ENCODE peak calls at places on chromosomes 16 and 17, in four cellular contexts. U is GM13976, K is RWPE1, E is ovary. O is an unnamed sample.

GRCh38 chr16:14523632-14524031 is 106.4 kb downstream of the PARN start:
- DNase-seq in U (no peak), K (no peak), E (no peak), O (no peak)

GRCh38 chr16:66503030-66503429 is 46.9 kb downstream of the TK2 start:
- DNase-seq in U (no peak), K (no peak), E (peak), O (no peak)

GRCh38 chr17:52696362-52696761 is 537.8 kb upstream of the CA10 start:
- DNase-seq in U (no peak), K (no peak), E (no peak), O (no peak)

GRCh38 chr16:82704369-82704768 is 77.6 kb downstream of the CDH13 start:
- DNase-seq in U (no peak), K (no peak), E (no peak), O (no peak)

GRCh38 chr17:81480140-81480917 is 32.3 kb downstream of the ACTG1 start:
- DNase-seq in U (no peak), K (peak), E (no peak), O (no peak)

GRCh38 chr17:29640413-29640812 is 17.7 kb upstream of the CORO6 start:
- DNase-seq in U (no peak), K (no peak), E (no peak), O (no peak)

GRCh38 chr16:48435906-48436305 is 50.7 kb upstream of the SIAH1 start:
- DNase-seq in U (no peak), K (no peak), E (no peak), O (no peak)

GRCh38 chr16:2512920-2513404 is 790 bp upstream of the ATP6V0C start:
- DNase-seq in U (peak), K (no peak), E (peak), O (no peak)

GRCh38 chr16:89960966-89961365 is 12.4 kb downstream of the DEF8 start:
- DNase-seq in U (no peak), K (no peak), E (no peak), O (no peak)

GRCh38 chr16:79598341-79599181 is 2.0 kb downstream of the MAF start:
- DNase-seq in U (peak), K (no peak), E (peak), O (no peak)

GRCh38 chr17:9334536-9335446 is 240.8 kb downstream of the STX8 start:
- DNase-seq in U (no peak), K (no peak), E (no peak), O (no peak)

GRCh38 chr17:44911133-44912001 is 3.9 kb downstream of the GFAP start:
- DNase-seq in U (peak), K (no peak), E (peak), O (no peak)

GRCh38 chr17:9932481-9932880 is 27.4 kb upstream of the RCVRN start:
- DNase-seq in U (no peak), K (no peak), E (no peak), O (no peak)

GRCh38 chr16:47260496-47260895 is 116.8 kb upstream of the NETO2 start:
- DNase-seq in U (no peak), K (no peak), E (no peak), O (no peak)

GRCh38 chr17:79651266-79651665 is 40.4 kb upstream of the RBFOX3 start:
- DNase-seq in U (no peak), K (no peak), E (no peak), O (no peak)

GRCh38 chr16:50261707-50262235 is 4.6 kb upstream of the ADCY7 start:
- DNase-seq in U (no peak), K (no peak), E (no peak), O (no peak)

GRCh38 chr17:59131131-59131530 is 23.9 kb downstream of the SKA2 start:
- DNase-seq in U (no peak), K (no peak), E (no peak), O (no peak)

GRCh38 chr17:59846391-59847165 is 46.2 kb downstream of the TUBD1 start:
- DNase-seq in U (peak), K (peak), E (peak), O (peak)

GRCh38 chr16:27424772-27425498 is 23.0 kb downstream of the IL21R start:
- DNase-seq in U (no peak), K (no peak), E (no peak), O (no peak)

GRCh38 chr16:69465083-69465721 is 40.8 kb downstream of the CYB5B start:
- DNase-seq in U (no peak), K (no peak), E (no peak), O (no peak)

GRCh38 chr17:63685021-63685420 is 14.9 kb downstream of the LIMD2 start:
- DNase-seq in U (no peak), K (no peak), E (no peak), O (no peak)

GRCh38 chr17:18119166-18119745 is 10.7 kb downstream of the MYO15A start:
- DNase-seq in U (no peak), K (no peak), E (no peak), O (no peak)

GRCh38 chr17:55555772-55556171 is 44.5 kb upstream of the SMIM36 start:
- DNase-seq in U (no peak), K (no peak), E (no peak), O (no peak)

GRCh38 chr17:42692489-42692888 is 10.2 kb downstream of the CNTNAP1 start:
- DNase-seq in U (no peak), K (no peak), E (no peak), O (no peak)

GRCh38 chr16:74999683-75000480 is 1.1 kb downstream of the ZNRF1 start:
- DNase-seq in U (peak), K (peak), E (peak), O (no peak)

GRCh38 chr17:50779747-50780363 is 12.5 kb upstream of the ANKRD40CL start:
- DNase-seq in U (no peak), K (no peak), E (no peak), O (no peak)

GRCh38 chr16:64089697-64090096 is 1032.2 kb downstream of the CDH11 start:
- DNase-seq in U (no peak), K (no peak), E (no peak), O (no peak)

GRCh38 chr16:74216319-74216718 is 80.3 kb upstream of the PSMD7 start:
- DNase-seq in U (no peak), K (no peak), E (no peak), O (no peak)

GRCh38 chr17:31646642-31647041 is 212.4 kb downstream of the COPRS start:
- DNase-seq in U (no peak), K (no peak), E (no peak), O (no peak)

GRCh38 chr17:3798273-3799180 is 2.5 kb downstream of the ITGAE start:
- DNase-seq in U (peak), K (no peak), E (peak), O (no peak)

GRCh38 chr16:67825906-67826305 is 16.2 kb upstream of the THAP11 start:
- DNase-seq in U (no peak), K (no peak), E (no peak), O (no peak)
- TF ChIP-seq CTCF in U (no peak), K (no peak), E (no peak), O (no peak)

DNA sequence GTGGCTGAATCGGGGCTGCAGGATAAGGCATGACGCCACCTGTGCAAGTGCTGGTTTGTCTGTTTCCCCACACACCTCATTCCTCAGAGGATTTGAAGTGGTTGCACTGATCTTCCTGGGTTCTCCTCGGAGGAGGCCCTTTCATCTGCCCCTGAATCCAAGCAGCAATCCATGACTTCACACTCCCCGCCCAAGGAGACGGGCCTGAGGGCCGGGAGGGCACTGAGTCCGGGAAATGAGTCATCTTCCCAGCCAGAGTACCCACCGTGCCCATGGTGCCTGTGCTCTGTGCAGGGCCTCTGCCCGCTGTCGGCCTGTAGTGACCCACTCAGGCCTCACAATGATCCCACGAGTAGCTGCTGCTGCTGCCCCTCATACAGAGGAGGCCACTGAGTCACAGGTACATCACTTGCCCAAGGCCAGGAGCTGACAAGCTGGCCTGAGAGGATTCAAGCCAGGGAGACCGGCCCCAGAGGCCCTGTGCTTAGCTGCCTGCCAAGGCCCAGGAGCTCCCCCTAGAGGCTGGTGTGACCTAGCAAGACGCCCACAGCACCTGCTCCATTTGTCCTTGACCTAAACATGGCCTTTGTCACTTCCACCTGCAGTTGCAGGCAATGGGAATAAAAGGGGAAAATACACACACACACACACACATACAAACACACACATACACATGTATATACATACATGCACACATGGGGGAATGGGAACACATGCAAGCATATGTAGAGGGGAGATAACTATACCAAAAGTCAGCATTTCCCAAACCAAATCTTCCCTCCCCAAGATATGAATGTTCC is 240.0 kb downstream of the C16orf95 start:
- DNase-seq in U (peak), K (peak), E (no peak), O (no peak)
- TF ChIP-seq CTCF in U (peak), K (peak), E (no peak), O (peak)

DNA sequence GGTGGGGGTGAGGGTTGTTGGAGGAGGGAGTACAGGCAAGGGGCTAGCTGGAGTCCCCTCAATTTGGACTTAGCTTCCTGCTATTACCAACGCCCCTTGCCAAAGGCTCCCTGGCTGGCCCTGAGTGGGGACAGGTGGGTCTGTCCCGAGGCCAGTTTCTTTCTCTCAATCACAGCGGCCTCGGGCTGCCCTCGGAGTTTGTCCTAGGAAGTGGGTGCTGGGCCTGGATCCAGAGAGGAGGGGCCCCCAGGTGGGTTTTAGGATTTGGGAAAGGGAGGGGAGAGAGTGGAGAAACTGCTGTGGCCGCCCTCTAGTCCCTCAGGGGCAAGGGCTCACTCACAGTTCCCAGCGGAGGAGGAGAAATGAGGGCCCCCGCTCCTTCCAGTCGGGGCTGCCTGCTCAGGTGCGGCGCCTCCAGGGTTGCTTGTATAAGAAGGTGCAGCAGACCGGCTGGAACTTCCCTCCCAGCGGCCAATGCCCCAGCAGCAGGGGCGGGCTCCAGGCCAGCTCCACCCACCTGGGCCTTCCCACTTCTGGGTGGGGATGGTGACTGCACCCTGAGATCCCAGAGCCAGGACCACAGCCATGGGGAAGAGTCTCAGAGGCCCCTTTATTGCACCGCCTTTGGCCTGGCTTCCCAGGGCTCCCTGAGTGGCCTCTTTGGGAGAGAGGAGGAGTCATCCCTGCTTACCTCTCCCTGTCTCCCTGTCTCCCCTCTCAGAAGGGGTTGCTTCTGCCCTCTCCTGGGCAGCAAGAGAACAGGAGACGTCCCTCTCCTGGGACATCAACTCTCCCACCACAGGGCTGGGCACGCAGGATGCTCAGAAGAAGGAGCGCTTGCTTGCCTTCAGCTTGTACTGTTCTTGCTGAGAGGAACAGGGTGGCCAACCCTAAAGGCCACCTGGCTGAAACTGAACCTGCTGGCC is 112.0 kb upstream of the SMURF2 start:
- DNase-seq in U (peak), K (peak), E (no peak), O (peak)
- TF ChIP-seq CTCF in U (no peak), K (no peak), E (no peak), O (peak)

GRCh38 chr16:16183562-16183961 is 39.7 kb downstream of the ABCC6 start:
- DNase-seq in U (no peak), K (no peak), E (no peak), O (no peak)
- TF ChIP-seq CTCF in U (no peak), K (no peak), E (no peak), O (peak)

DNA sequence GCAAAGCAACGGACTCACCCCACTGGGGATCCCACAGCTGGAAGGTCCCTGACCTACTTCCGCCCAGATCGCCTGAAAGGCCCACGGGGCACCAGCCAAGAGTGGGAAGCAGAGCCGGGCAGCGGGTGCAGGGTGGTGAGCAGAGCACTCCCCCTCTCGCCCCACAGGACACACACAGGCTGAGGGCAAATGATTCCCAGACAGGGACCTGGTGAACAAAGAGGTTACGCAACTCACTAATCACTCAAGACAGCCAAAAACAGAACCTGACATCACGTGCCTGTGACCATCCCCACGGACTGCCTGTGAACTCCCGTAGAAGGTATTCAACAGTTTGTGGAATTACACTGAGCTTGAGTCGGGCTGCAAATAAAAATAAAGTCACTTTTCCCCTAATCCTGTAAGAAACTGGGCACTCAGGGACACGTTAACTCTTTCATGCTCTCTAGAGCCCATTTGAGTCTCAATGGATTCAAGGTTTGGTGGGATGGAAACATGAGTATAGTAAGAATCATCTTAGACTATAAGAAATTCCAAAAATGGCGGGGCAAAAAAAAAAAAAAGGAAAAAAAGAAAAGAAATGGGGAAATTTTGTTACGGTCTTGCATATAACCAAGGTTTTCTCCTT is 396.1 kb downstream of the SOX9 start:
- DNase-seq in U (no peak), K (no peak), E (no peak), O (no peak)
- TF ChIP-seq CTCF in U (no peak), K (no peak), E (no peak), O (no peak)

GRCh38 chr16:28823719-28824547 is 1.1 kb downstream of the ATXN2L start:
- DNase-seq in U (peak), K (peak), E (peak), O (peak)
- TF ChIP-seq CTCF in U (no peak), K (peak), E (no peak), O (peak)